ENCODE peak calls at places on chromosomes 5 and 9, in five cellular contexts. One of them, this sample, is unnamed.

GRCh38 chr9:72025956-72026355 is 34.5 kb downstream of the C9orf57 start:
- DNase-seq in right atrium auricular region: no peak
- DNase-seq in transverse colon: no peak
- DNase-seq in sigmoid colon: no peak
- DNase-seq in fibroblast of lung: peak; percentile 67
- DNase-seq in this sample: no peak

GRCh38 chr5:92946546-92946945 is 634.5 kb downstream of the NR2F1-AS1 start:
- DNase-seq in transverse colon: no peak
- DNase-seq in right atrium auricular region: no peak
- DNase-seq in fibroblast of lung: no peak
- DNase-seq in sigmoid colon: no peak
- DNase-seq in this sample: no peak

GRCh38 chr5:88842784-88843183 is 40.2 kb downstream of the MEF2C start:
- DNase-seq in transverse colon: no peak
- DNase-seq in right atrium auricular region: no peak
- DNase-seq in sigmoid colon: no peak
- DNase-seq in fibroblast of lung: no peak
- DNase-seq in this sample: no peak

GRCh38 chr5:147398860-147399259 is 111.0 kb downstream of the DPYSL3 start:
- DNase-seq in fibroblast of lung: peak; percentile 64
- DNase-seq in sigmoid colon: no peak
- DNase-seq in right atrium auricular region: no peak
- DNase-seq in transverse colon: no peak
- DNase-seq in this sample: no peak

GRCh38 chr5:172494630-172495505 is 40.5 kb upstream of the SH3PXD2B start:
- DNase-seq in right atrium auricular region: peak; percentile 36
- DNase-seq in transverse colon: no peak
- DNase-seq in sigmoid colon: peak; percentile 42
- DNase-seq in fibroblast of lung: no peak
- DNase-seq in this sample: no peak

GRCh38 chr5:83488271-83488670 is 16.7 kb downstream of the VCAN start:
- DNase-seq in right atrium auricular region: no peak
- DNase-seq in sigmoid colon: no peak
- DNase-seq in fibroblast of lung: peak; percentile 51
- DNase-seq in transverse colon: no peak
- DNase-seq in this sample: no peak

GRCh38 chr5:128506643-128507042 is 31.4 kb downstream of the FBN2 start:
- DNase-seq in transverse colon: no peak
- DNase-seq in right atrium auricular region: no peak
- DNase-seq in sigmoid colon: no peak
- DNase-seq in fibroblast of lung: no peak
- DNase-seq in this sample: no peak

GRCh38 chr9:33044162-33044673 is 19.1 kb downstream of the DNAJA1 start:
- DNase-seq in right atrium auricular region: peak; percentile 96
- DNase-seq in transverse colon: peak; percentile 87
- DNase-seq in fibroblast of lung: peak; percentile 95
- DNase-seq in sigmoid colon: peak; percentile 95
- DNase-seq in this sample: peak; percentile 70

GRCh38 chr9:98962181-98962560 is 18.5 kb downstream of the COL15A1 start:
- DNase-seq in fibroblast of lung: peak; percentile 43
- DNase-seq in right atrium auricular region: no peak
- DNase-seq in sigmoid colon: no peak
- DNase-seq in transverse colon: no peak
- DNase-seq in this sample: no peak

GRCh38 chr5:79975422-79975821 is 15.6 kb downstream of the MTX3 start:
- DNase-seq in transverse colon: no peak
- DNase-seq in fibroblast of lung: peak; percentile 9
- DNase-seq in right atrium auricular region: no peak
- DNase-seq in sigmoid colon: no peak
- DNase-seq in this sample: no peak

GRCh38 chr5:148623741-148624140 is 30.6 kb downstream of the HTR4 start:
- DNase-seq in transverse colon: no peak
- DNase-seq in right atrium auricular region: no peak
- DNase-seq in fibroblast of lung: peak; percentile 3
- DNase-seq in sigmoid colon: no peak
- DNase-seq in this sample: no peak

GRCh38 chr9:35845824-35846771 is 17.1 kb downstream of the TMEM8B start:
- DNase-seq in fibroblast of lung: no peak
- DNase-seq in transverse colon: no peak
- DNase-seq in sigmoid colon: peak; percentile 60
- DNase-seq in right atrium auricular region: no peak
- DNase-seq in this sample: no peak

GRCh38 chr5:168676499-168676898 is 97.3 kb upstream of the PANK3 start:
- DNase-seq in sigmoid colon: no peak
- DNase-seq in right atrium auricular region: no peak
- DNase-seq in transverse colon: no peak
- DNase-seq in fibroblast of lung: no peak
- DNase-seq in this sample: no peak

GRCh38 chr9:121929893-121930875 is 162.9 kb downstream of the TTLL11 start:
- DNase-seq in sigmoid colon: no peak
- DNase-seq in right atrium auricular region: no peak
- DNase-seq in fibroblast of lung: no peak
- DNase-seq in transverse colon: no peak
- DNase-seq in this sample: no peak

GRCh38 chr5:39420482-39421145 is 4.2 kb downstream of the DAB2 start:
- DNase-seq in transverse colon: peak; percentile 41
- DNase-seq in sigmoid colon: peak; percentile 84
- DNase-seq in fibroblast of lung: peak; percentile 88
- DNase-seq in right atrium auricular region: peak; percentile 86
- DNase-seq in this sample: no peak

GRCh38 chr9:93679536-93680444 is 103.4 kb downstream of the PHF2 start:
- DNase-seq in sigmoid colon: peak; percentile 60
- DNase-seq in right atrium auricular region: peak; percentile 56
- DNase-seq in transverse colon: no peak
- DNase-seq in fibroblast of lung: no peak
- DNase-seq in this sample: no peak

GRCh38 chr5:168162464-168162863 is 129.0 kb upstream of the WWC1 start:
- DNase-seq in right atrium auricular region: no peak
- DNase-seq in transverse colon: no peak
- DNase-seq in fibroblast of lung: no peak
- DNase-seq in sigmoid colon: no peak
- DNase-seq in this sample: no peak

GRCh38 chr5:40784027-40784653 is 14.0 kb downstream of the PRKAA1 start:
- DNase-seq in fibroblast of lung: no peak
- DNase-seq in transverse colon: peak; percentile 22
- DNase-seq in sigmoid colon: no peak
- DNase-seq in right atrium auricular region: no peak
- DNase-seq in this sample: no peak

GRCh38 chr5:159105318-159106053 is 5.8 kb upstream of the EBF1 start:
- DNase-seq in right atrium auricular region: no peak
- DNase-seq in fibroblast of lung: no peak
- DNase-seq in transverse colon: no peak
- DNase-seq in sigmoid colon: no peak
- DNase-seq in this sample: no peak

GRCh38 chr9:111839387-111839786 is 44.6 kb upstream of the SHOC1 start:
- DNase-seq in right atrium auricular region: no peak
- DNase-seq in transverse colon: no peak
- DNase-seq in fibroblast of lung: peak; percentile 12
- DNase-seq in sigmoid colon: peak; percentile 71
- DNase-seq in this sample: no peak

GRCh38 chr5:37133939-37134338 is 115.2 kb downstream of the CPLANE1 start:
- DNase-seq in transverse colon: no peak
- DNase-seq in sigmoid colon: no peak
- DNase-seq in fibroblast of lung: peak; percentile 55
- DNase-seq in right atrium auricular region: no peak
- DNase-seq in this sample: no peak

GRCh38 chr5:927172-928015 is 34.7 kb downstream of the TRIP13 start:
- DNase-seq in transverse colon: no peak
- DNase-seq in sigmoid colon: peak; percentile 58
- DNase-seq in fibroblast of lung: no peak
- DNase-seq in right atrium auricular region: no peak
- DNase-seq in this sample: no peak

GRCh38 chr5:139100825-139101224 is 97.3 kb downstream of the SIL1 start:
- DNase-seq in right atrium auricular region: no peak
- DNase-seq in fibroblast of lung: peak; percentile 74
- DNase-seq in transverse colon: no peak
- DNase-seq in sigmoid colon: no peak
- DNase-seq in this sample: no peak

GRCh38 chr9:112820886-112821285 is 69.8 kb downstream of the SLC46A2 start:
- DNase-seq in transverse colon: no peak
- DNase-seq in fibroblast of lung: peak; percentile 62
- DNase-seq in right atrium auricular region: no peak
- DNase-seq in sigmoid colon: no peak
- DNase-seq in this sample: no peak

GRCh38 chr5:33049298-33049697 is 338.2 kb downstream of the NPR3 start:
- DNase-seq in transverse colon: no peak
- DNase-seq in fibroblast of lung: peak; percentile 40
- DNase-seq in right atrium auricular region: no peak
- DNase-seq in sigmoid colon: no peak
- DNase-seq in this sample: no peak

GRCh38 chr5:88502179-88503064 is 233.8 kb upstream of the TMEM161B start:
- DNase-seq in sigmoid colon: no peak
- DNase-seq in right atrium auricular region: no peak
- DNase-seq in transverse colon: no peak
- DNase-seq in fibroblast of lung: peak; percentile 39
- DNase-seq in this sample: no peak

GRCh38 chr9:126661521-126662251 is 48.0 kb downstream of the LMX1B start:
- DNase-seq in sigmoid colon: no peak
- DNase-seq in transverse colon: no peak
- DNase-seq in fibroblast of lung: peak; percentile 20
- DNase-seq in right atrium auricular region: no peak
- DNase-seq in this sample: no peak
- TF ChIP-seq CTCF in sigmoid colon: no peak
- TF ChIP-seq CTCF in transverse colon: no peak
- TF ChIP-seq CTCF in fibroblast of lung: no peak
- TF ChIP-seq CTCF in right atrium auricular region: no peak
- TF ChIP-seq CTCF in this sample: no peak

DNA sequence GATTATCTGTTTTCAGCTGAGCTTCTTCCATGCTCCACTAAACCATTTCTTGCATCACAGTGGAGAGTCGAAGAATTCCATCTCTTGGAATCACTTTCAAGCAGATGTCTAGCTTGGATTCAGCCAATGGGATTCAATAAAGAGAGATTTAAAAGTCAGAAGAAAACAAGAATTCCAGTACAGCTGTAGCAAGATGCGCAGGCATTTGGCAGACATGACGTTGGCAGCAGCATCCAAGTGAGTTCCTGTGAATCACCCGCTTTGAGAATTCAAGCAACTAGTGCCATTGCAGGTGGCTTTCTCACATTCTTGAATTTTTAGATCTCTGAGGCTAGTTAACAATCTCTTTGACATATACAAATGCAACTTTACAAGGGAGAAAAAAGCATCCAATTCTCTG is 467.0 kb downstream of the CDH10 start:
- DNase-seq in sigmoid colon: no peak
- DNase-seq in transverse colon: no peak
- DNase-seq in right atrium auricular region: no peak
- DNase-seq in fibroblast of lung: peak; percentile 20
- DNase-seq in this sample: no peak
- H3K4me3 ChIP-seq in sigmoid colon: no peak overlapping the region
- H3K4me3 ChIP-seq in transverse colon: no peak overlapping the region
- H3K4me3 ChIP-seq in right atrium auricular region: no peak overlapping the region
- H3K4me3 ChIP-seq in fibroblast of lung: no peak overlapping the region
- H3K4me3 ChIP-seq in this sample: no peak overlapping the region

GRCh38 chr9:136142859-136143214 is 24.2 kb upstream of the TMEM250 start:
- DNase-seq in right atrium auricular region: no peak
- DNase-seq in sigmoid colon: no peak
- DNase-seq in transverse colon: no peak
- DNase-seq in fibroblast of lung: no peak
- DNase-seq in this sample: no peak

GRCh38 chr9:136142416-136142800 is 23.7 kb upstream of the TMEM250 start:
- DNase-seq in right atrium auricular region: no peak
- DNase-seq in sigmoid colon: no peak
- DNase-seq in fibroblast of lung: no peak
- DNase-seq in transverse colon: no peak
- DNase-seq in this sample: no peak

GRCh38 chr9:136144450-136144849 is 25.8 kb upstream of the TMEM250 start:
- DNase-seq in fibroblast of lung: no peak
- DNase-seq in right atrium auricular region: no peak
- DNase-seq in sigmoid colon: no peak
- DNase-seq in transverse colon: no peak
- DNase-seq in this sample: no peak

GRCh38 chr9:136141716-136142415 is 23.2 kb upstream of the TMEM250 start:
- DNase-seq in fibroblast of lung: no peak
- DNase-seq in right atrium auricular region: no peak
- DNase-seq in sigmoid colon: no peak
- DNase-seq in transverse colon: no peak
- DNase-seq in this sample: no peak

GRCh38 chr9:136143215-136144001 is 24.7 kb upstream of the TMEM250 start:
- DNase-seq in transverse colon: no peak
- DNase-seq in sigmoid colon: no peak
- DNase-seq in right atrium auricular region: no peak
- DNase-seq in fibroblast of lung: no peak
- DNase-seq in this sample: no peak
- TF ChIP-seq CTCF in transverse colon: peak; percentile 20
- TF ChIP-seq CTCF in sigmoid colon: no peak
- TF ChIP-seq CTCF in right atrium auricular region: peak; percentile 49
- TF ChIP-seq CTCF in fibroblast of lung: no peak
- TF ChIP-seq CTCF in this sample: peak; percentile 12

DNA sequence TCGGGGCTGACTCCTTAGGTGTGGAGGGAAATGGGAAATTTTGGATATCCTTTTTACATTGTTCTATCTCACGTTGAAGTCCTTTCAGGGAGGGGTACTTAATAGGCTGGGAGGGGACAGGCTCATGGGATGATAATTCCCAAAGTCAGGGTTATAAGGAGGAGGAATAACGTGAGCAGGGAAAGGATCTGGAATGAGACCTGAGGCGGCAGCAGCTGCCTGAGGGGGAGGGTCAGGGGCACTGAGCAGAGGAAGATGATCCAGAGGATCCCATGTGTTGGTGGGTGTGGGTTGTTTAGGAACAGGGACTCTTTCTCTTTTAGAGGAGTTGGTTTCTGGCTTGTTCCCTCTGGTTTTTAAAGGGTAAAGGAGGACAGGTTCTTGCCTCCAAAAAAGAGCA is 18.7 kb downstream of the IFT74 start:
- DNase-seq in transverse colon: no peak
- DNase-seq in sigmoid colon: no peak
- DNase-seq in fibroblast of lung: no peak
- DNase-seq in right atrium auricular region: no peak
- DNase-seq in this sample: no peak
- H3K4me3 ChIP-seq in transverse colon: no peak overlapping the region
- H3K4me3 ChIP-seq in sigmoid colon: no peak overlapping the region
- H3K4me3 ChIP-seq in fibroblast of lung: no peak overlapping the region
- H3K4me3 ChIP-seq in right atrium auricular region: no peak overlapping the region
- H3K4me3 ChIP-seq in this sample: no peak overlapping the region

GRCh38 chr9:89923961-89924504 is 319.2 kb downstream of the GADD45G start:
- DNase-seq in transverse colon: no peak
- DNase-seq in sigmoid colon: no peak
- DNase-seq in right atrium auricular region: peak; percentile 55
- DNase-seq in fibroblast of lung: peak; percentile 48
- DNase-seq in this sample: no peak
- TF ChIP-seq CTCF in transverse colon: no peak
- TF ChIP-seq CTCF in sigmoid colon: no peak
- TF ChIP-seq CTCF in right atrium auricular region: peak; percentile 37
- TF ChIP-seq CTCF in fibroblast of lung: no peak
- TF ChIP-seq CTCF in this sample: peak; percentile 14

DNA sequence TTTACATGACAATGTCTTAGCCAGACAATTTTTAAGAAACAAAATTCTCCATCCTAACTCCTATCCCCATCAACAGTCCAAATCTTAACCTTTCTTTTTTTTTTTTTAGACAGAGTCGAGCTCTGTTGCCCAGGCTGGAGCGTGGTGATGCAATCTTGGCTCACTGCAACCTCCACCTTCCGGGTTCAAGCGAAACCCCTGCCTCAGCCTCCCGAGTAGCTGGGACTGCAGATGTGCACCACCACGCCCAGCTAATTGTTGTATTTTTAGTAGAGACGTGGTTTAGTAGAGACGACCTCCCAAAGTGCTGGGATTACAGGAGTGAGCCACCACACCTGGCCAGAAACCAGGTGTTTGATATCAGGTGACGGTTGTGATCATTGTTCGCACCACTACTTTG is 10.2 kb downstream of the ABL1 start:
- DNase-seq in sigmoid colon: no peak
- DNase-seq in right atrium auricular region: peak; percentile 61
- DNase-seq in transverse colon: no peak
- DNase-seq in fibroblast of lung: no peak
- DNase-seq in this sample: no peak
- H3K4me3 ChIP-seq in sigmoid colon: peak overlapping the region; percentile 25
- H3K4me3 ChIP-seq in right atrium auricular region: no peak overlapping the region
- H3K4me3 ChIP-seq in transverse colon: no peak overlapping the region
- H3K4me3 ChIP-seq in fibroblast of lung: peak overlapping the region; percentile 18
- H3K4me3 ChIP-seq in this sample: no peak overlapping the region

This sample was measured in LNCaP clone FGC.